ENCODE peak calls at places on chromosomes 16 and 17, in seven cellular contexts. One of them, this sample, is unnamed.

GRCh38 chr17:68431661-68432071 is 25.6 kb downstream of the WIPI1 start:
- DNase-seq in left colon: no peak
- DNase-seq in stimulated activated naive CD4-positive, alpha-beta T cell treated with Interleukin-2 at 50 U/mL for 16 hours: peak; percentile 34
- DNase-seq in fibroblast of villous mesenchyme: peak; percentile 35
- DNase-seq in left kidney: peak; percentile 82
- DNase-seq in CD4-positive, alpha-beta T cell: peak; percentile 64
- DNase-seq in stimulated activated CD8-positive, alpha-beta memory T cell treated with anti-CD3 and anti-CD28 coated beads, Interleukin-12 subunit alpha, Interleukin-12 subunit beta, amount 100 ng/mL, for 1 hour: no peak
- DNase-seq in this sample: peak; percentile 51

GRCh38 chr17:4721203-4722135 is 9.8 kb upstream of the MED11 start:
- DNase-seq in CD4-positive, alpha-beta T cell: no peak
- DNase-seq in left kidney: no peak
- DNase-seq in fibroblast of villous mesenchyme: peak; percentile 22
- DNase-seq in left colon: peak; percentile 84
- DNase-seq in stimulated activated CD8-positive, alpha-beta memory T cell treated with anti-CD3 and anti-CD28 coated beads, Interleukin-12 subunit alpha, Interleukin-12 subunit beta, amount 100 ng/mL, for 1 hour: no peak
- DNase-seq in stimulated activated naive CD4-positive, alpha-beta T cell treated with Interleukin-2 at 50 U/mL for 16 hours: no peak
- DNase-seq in this sample: no peak

GRCh38 chr17:75758131-75758905 is 6.7 kb downstream of the GALK1 start:
- DNase-seq in stimulated activated naive CD4-positive, alpha-beta T cell treated with Interleukin-2 at 50 U/mL for 16 hours: no peak
- DNase-seq in CD4-positive, alpha-beta T cell: no peak
- DNase-seq in left kidney: no peak
- DNase-seq in fibroblast of villous mesenchyme: no peak
- DNase-seq in stimulated activated CD8-positive, alpha-beta memory T cell treated with anti-CD3 and anti-CD28 coated beads, Interleukin-12 subunit alpha, Interleukin-12 subunit beta, amount 100 ng/mL, for 1 hour: no peak
- DNase-seq in left colon: no peak
- DNase-seq in this sample: no peak

GRCh38 chr17:17186051-17186450 is 20.1 kb downstream of the PLD6 start:
- DNase-seq in fibroblast of villous mesenchyme: no peak
- DNase-seq in stimulated activated CD8-positive, alpha-beta memory T cell treated with anti-CD3 and anti-CD28 coated beads, Interleukin-12 subunit alpha, Interleukin-12 subunit beta, amount 100 ng/mL, for 1 hour: no peak
- DNase-seq in CD4-positive, alpha-beta T cell: no peak
- DNase-seq in stimulated activated naive CD4-positive, alpha-beta T cell treated with Interleukin-2 at 50 U/mL for 16 hours: peak; percentile 63
- DNase-seq in left kidney: peak; percentile 38
- DNase-seq in left colon: no peak
- DNase-seq in this sample: no peak

GRCh38 chr17:70875729-70876344 is 706.5 kb downstream of the KCNJ2 start:
- DNase-seq in stimulated activated naive CD4-positive, alpha-beta T cell treated with Interleukin-2 at 50 U/mL for 16 hours: no peak
- DNase-seq in left colon: no peak
- DNase-seq in fibroblast of villous mesenchyme: no peak
- DNase-seq in CD4-positive, alpha-beta T cell: no peak
- DNase-seq in left kidney: no peak
- DNase-seq in stimulated activated CD8-positive, alpha-beta memory T cell treated with anti-CD3 and anti-CD28 coated beads, Interleukin-12 subunit alpha, Interleukin-12 subunit beta, amount 100 ng/mL, for 1 hour: no peak
- DNase-seq in this sample: no peak

GRCh38 chr16:75380870-75381269 is 52.4 kb downstream of the CFDP1 start:
- DNase-seq in fibroblast of villous mesenchyme: peak; percentile 52
- DNase-seq in left colon: no peak
- DNase-seq in stimulated activated CD8-positive, alpha-beta memory T cell treated with anti-CD3 and anti-CD28 coated beads, Interleukin-12 subunit alpha, Interleukin-12 subunit beta, amount 100 ng/mL, for 1 hour: no peak
- DNase-seq in left kidney: no peak
- DNase-seq in stimulated activated naive CD4-positive, alpha-beta T cell treated with Interleukin-2 at 50 U/mL for 16 hours: no peak
- DNase-seq in CD4-positive, alpha-beta T cell: no peak
- DNase-seq in this sample: no peak

GRCh38 chr17:13835151-13835550 is 233.4 kb upstream of the HS3ST3A1 start:
- DNase-seq in stimulated activated CD8-positive, alpha-beta memory T cell treated with anti-CD3 and anti-CD28 coated beads, Interleukin-12 subunit alpha, Interleukin-12 subunit beta, amount 100 ng/mL, for 1 hour: no peak
- DNase-seq in left kidney: no peak
- DNase-seq in fibroblast of villous mesenchyme: no peak
- DNase-seq in left colon: no peak
- DNase-seq in stimulated activated naive CD4-positive, alpha-beta T cell treated with Interleukin-2 at 50 U/mL for 16 hours: no peak
- DNase-seq in CD4-positive, alpha-beta T cell: no peak
- DNase-seq in this sample: no peak

GRCh38 chr16:495127-495748 is 32.3 kb upstream of the CAPN15 start:
- DNase-seq in CD4-positive, alpha-beta T cell: peak; percentile 3
- DNase-seq in left colon: no peak
- DNase-seq in fibroblast of villous mesenchyme: peak; percentile 58
- DNase-seq in stimulated activated naive CD4-positive, alpha-beta T cell treated with Interleukin-2 at 50 U/mL for 16 hours: peak; percentile 3
- DNase-seq in left kidney: peak; percentile 61
- DNase-seq in stimulated activated CD8-positive, alpha-beta memory T cell treated with anti-CD3 and anti-CD28 coated beads, Interleukin-12 subunit alpha, Interleukin-12 subunit beta, amount 100 ng/mL, for 1 hour: no peak
- DNase-seq in this sample: peak; percentile 7

GRCh38 chr16:88810166-88810867 is 1.4 kb downstream of the APRT start:
- DNase-seq in stimulated activated CD8-positive, alpha-beta memory T cell treated with anti-CD3 and anti-CD28 coated beads, Interleukin-12 subunit alpha, Interleukin-12 subunit beta, amount 100 ng/mL, for 1 hour: no peak
- DNase-seq in left kidney: no peak
- DNase-seq in CD4-positive, alpha-beta T cell: no peak
- DNase-seq in stimulated activated naive CD4-positive, alpha-beta T cell treated with Interleukin-2 at 50 U/mL for 16 hours: no peak
- DNase-seq in left colon: no peak
- DNase-seq in fibroblast of villous mesenchyme: no peak
- DNase-seq in this sample: no peak

GRCh38 chr17:74430706-74431567 is 951 bp upstream of the GPRC5C start:
- DNase-seq in stimulated activated naive CD4-positive, alpha-beta T cell treated with Interleukin-2 at 50 U/mL for 16 hours: no peak
- DNase-seq in CD4-positive, alpha-beta T cell: no peak
- DNase-seq in left kidney: peak; percentile 98
- DNase-seq in fibroblast of villous mesenchyme: peak; percentile 80
- DNase-seq in stimulated activated CD8-positive, alpha-beta memory T cell treated with anti-CD3 and anti-CD28 coated beads, Interleukin-12 subunit alpha, Interleukin-12 subunit beta, amount 100 ng/mL, for 1 hour: no peak
- DNase-seq in left colon: peak; percentile 86
- DNase-seq in this sample: no peak

GRCh38 chr16:48099455-48099854 is 56.3 kb downstream of the ABCC12 start:
- DNase-seq in stimulated activated CD8-positive, alpha-beta memory T cell treated with anti-CD3 and anti-CD28 coated beads, Interleukin-12 subunit alpha, Interleukin-12 subunit beta, amount 100 ng/mL, for 1 hour: no peak
- DNase-seq in left colon: no peak
- DNase-seq in stimulated activated naive CD4-positive, alpha-beta T cell treated with Interleukin-2 at 50 U/mL for 16 hours: no peak
- DNase-seq in fibroblast of villous mesenchyme: peak; percentile 14
- DNase-seq in left kidney: no peak
- DNase-seq in CD4-positive, alpha-beta T cell: no peak
- DNase-seq in this sample: no peak

GRCh38 chr17:12789075-12789975 is at the start of gene ARHGAP44:
- DNase-seq in fibroblast of villous mesenchyme: peak; percentile 59
- DNase-seq in stimulated activated CD8-positive, alpha-beta memory T cell treated with anti-CD3 and anti-CD28 coated beads, Interleukin-12 subunit alpha, Interleukin-12 subunit beta, amount 100 ng/mL, for 1 hour: no peak
- DNase-seq in left kidney: peak; percentile 93
- DNase-seq in left colon: peak; percentile 70
- DNase-seq in stimulated activated naive CD4-positive, alpha-beta T cell treated with Interleukin-2 at 50 U/mL for 16 hours: no peak
- DNase-seq in CD4-positive, alpha-beta T cell: no peak
- DNase-seq in this sample: no peak

GRCh38 chr16:59971264-59971663 is 1237.1 kb upstream of the GOT2 start:
- DNase-seq in stimulated activated CD8-positive, alpha-beta memory T cell treated with anti-CD3 and anti-CD28 coated beads, Interleukin-12 subunit alpha, Interleukin-12 subunit beta, amount 100 ng/mL, for 1 hour: no peak
- DNase-seq in fibroblast of villous mesenchyme: no peak
- DNase-seq in left colon: no peak
- DNase-seq in left kidney: no peak
- DNase-seq in CD4-positive, alpha-beta T cell: no peak
- DNase-seq in stimulated activated naive CD4-positive, alpha-beta T cell treated with Interleukin-2 at 50 U/mL for 16 hours: no peak
- DNase-seq in this sample: no peak

GRCh38 chr17:40075216-40076100 is 12.7 kb downstream of the THRA start:
- DNase-seq in fibroblast of villous mesenchyme: peak; percentile 73
- DNase-seq in left kidney: peak; percentile 84
- DNase-seq in stimulated activated CD8-positive, alpha-beta memory T cell treated with anti-CD3 and anti-CD28 coated beads, Interleukin-12 subunit alpha, Interleukin-12 subunit beta, amount 100 ng/mL, for 1 hour: peak; percentile 50
- DNase-seq in CD4-positive, alpha-beta T cell: peak; percentile 66
- DNase-seq in stimulated activated naive CD4-positive, alpha-beta T cell treated with Interleukin-2 at 50 U/mL for 16 hours: peak; percentile 52
- DNase-seq in left colon: peak; percentile 94
- DNase-seq in this sample: peak; percentile 64

GRCh38 chr17:74158761-74159160 is 44.7 kb upstream of the RPL38 start:
- DNase-seq in stimulated activated naive CD4-positive, alpha-beta T cell treated with Interleukin-2 at 50 U/mL for 16 hours: no peak
- DNase-seq in CD4-positive, alpha-beta T cell: no peak
- DNase-seq in left kidney: no peak
- DNase-seq in left colon: no peak
- DNase-seq in stimulated activated CD8-positive, alpha-beta memory T cell treated with anti-CD3 and anti-CD28 coated beads, Interleukin-12 subunit alpha, Interleukin-12 subunit beta, amount 100 ng/mL, for 1 hour: no peak
- DNase-seq in fibroblast of villous mesenchyme: no peak
- DNase-seq in this sample: no peak

GRCh38 chr17:58402679-58403078 is 14.7 kb downstream of the RNF43 start:
- DNase-seq in stimulated activated naive CD4-positive, alpha-beta T cell treated with Interleukin-2 at 50 U/mL for 16 hours: no peak
- DNase-seq in fibroblast of villous mesenchyme: no peak
- DNase-seq in stimulated activated CD8-positive, alpha-beta memory T cell treated with anti-CD3 and anti-CD28 coated beads, Interleukin-12 subunit alpha, Interleukin-12 subunit beta, amount 100 ng/mL, for 1 hour: no peak
- DNase-seq in left colon: no peak
- DNase-seq in CD4-positive, alpha-beta T cell: no peak
- DNase-seq in left kidney: no peak
- DNase-seq in this sample: no peak

GRCh38 chr16:11610580-11610979 is 23.9 kb upstream of the LITAF start:
- DNase-seq in stimulated activated naive CD4-positive, alpha-beta T cell treated with Interleukin-2 at 50 U/mL for 16 hours: no peak
- DNase-seq in left colon: no peak
- DNase-seq in stimulated activated CD8-positive, alpha-beta memory T cell treated with anti-CD3 and anti-CD28 coated beads, Interleukin-12 subunit alpha, Interleukin-12 subunit beta, amount 100 ng/mL, for 1 hour: no peak
- DNase-seq in CD4-positive, alpha-beta T cell: no peak
- DNase-seq in left kidney: no peak
- DNase-seq in fibroblast of villous mesenchyme: no peak
- DNase-seq in this sample: no peak

GRCh38 chr16:87922250-87922871 is 14.0 kb downstream of the CA5A start:
- DNase-seq in left kidney: no peak
- DNase-seq in fibroblast of villous mesenchyme: no peak
- DNase-seq in left colon: no peak
- DNase-seq in stimulated activated naive CD4-positive, alpha-beta T cell treated with Interleukin-2 at 50 U/mL for 16 hours: no peak
- DNase-seq in CD4-positive, alpha-beta T cell: no peak
- DNase-seq in stimulated activated CD8-positive, alpha-beta memory T cell treated with anti-CD3 and anti-CD28 coated beads, Interleukin-12 subunit alpha, Interleukin-12 subunit beta, amount 100 ng/mL, for 1 hour: no peak
- DNase-seq in this sample: no peak

GRCh38 chr17:77097772-77098171 is 43.0 kb upstream of the SEC14L1 start:
- DNase-seq in stimulated activated CD8-positive, alpha-beta memory T cell treated with anti-CD3 and anti-CD28 coated beads, Interleukin-12 subunit alpha, Interleukin-12 subunit beta, amount 100 ng/mL, for 1 hour: no peak
- DNase-seq in stimulated activated naive CD4-positive, alpha-beta T cell treated with Interleukin-2 at 50 U/mL for 16 hours: no peak
- DNase-seq in CD4-positive, alpha-beta T cell: no peak
- DNase-seq in fibroblast of villous mesenchyme: no peak
- DNase-seq in left kidney: no peak
- DNase-seq in left colon: no peak
- DNase-seq in this sample: no peak

GRCh38 chr16:25625620-25626019 is 66.1 kb upstream of the HS3ST4 start:
- DNase-seq in left colon: no peak
- DNase-seq in left kidney: peak; percentile 17
- DNase-seq in stimulated activated naive CD4-positive, alpha-beta T cell treated with Interleukin-2 at 50 U/mL for 16 hours: no peak
- DNase-seq in CD4-positive, alpha-beta T cell: no peak
- DNase-seq in stimulated activated CD8-positive, alpha-beta memory T cell treated with anti-CD3 and anti-CD28 coated beads, Interleukin-12 subunit alpha, Interleukin-12 subunit beta, amount 100 ng/mL, for 1 hour: no peak
- DNase-seq in fibroblast of villous mesenchyme: no peak
- DNase-seq in this sample: no peak

GRCh38 chr16:870856-871561 is 70.5 kb upstream of the GNG13 start:
- DNase-seq in CD4-positive, alpha-beta T cell: no peak
- DNase-seq in left kidney: no peak
- DNase-seq in left colon: no peak
- DNase-seq in stimulated activated CD8-positive, alpha-beta memory T cell treated with anti-CD3 and anti-CD28 coated beads, Interleukin-12 subunit alpha, Interleukin-12 subunit beta, amount 100 ng/mL, for 1 hour: no peak
- DNase-seq in fibroblast of villous mesenchyme: no peak
- DNase-seq in stimulated activated naive CD4-positive, alpha-beta T cell treated with Interleukin-2 at 50 U/mL for 16 hours: no peak
- DNase-seq in this sample: no peak

GRCh38 chr16:75265911-75266701 is 14.7 kb upstream of the BCAR1 start:
- DNase-seq in CD4-positive, alpha-beta T cell: no peak
- DNase-seq in stimulated activated naive CD4-positive, alpha-beta T cell treated with Interleukin-2 at 50 U/mL for 16 hours: no peak
- DNase-seq in stimulated activated CD8-positive, alpha-beta memory T cell treated with anti-CD3 and anti-CD28 coated beads, Interleukin-12 subunit alpha, Interleukin-12 subunit beta, amount 100 ng/mL, for 1 hour: no peak
- DNase-seq in fibroblast of villous mesenchyme: peak; percentile 74
- DNase-seq in left colon: no peak
- DNase-seq in left kidney: peak; percentile 93
- DNase-seq in this sample: peak; percentile 17

GRCh38 chr17:3911271-3912053 is 4.8 kb downstream of the P2RX1 start:
- DNase-seq in fibroblast of villous mesenchyme: no peak
- DNase-seq in left kidney: peak; percentile 65
- DNase-seq in stimulated activated naive CD4-positive, alpha-beta T cell treated with Interleukin-2 at 50 U/mL for 16 hours: peak; percentile 50
- DNase-seq in CD4-positive, alpha-beta T cell: peak; percentile 64
- DNase-seq in stimulated activated CD8-positive, alpha-beta memory T cell treated with anti-CD3 and anti-CD28 coated beads, Interleukin-12 subunit alpha, Interleukin-12 subunit beta, amount 100 ng/mL, for 1 hour: peak; percentile 23
- DNase-seq in left colon: no peak
- DNase-seq in this sample: peak; percentile 83

GRCh38 chr17:14813649-14814048 is 451.5 kb downstream of the PMP22 start:
- DNase-seq in left colon: no peak
- DNase-seq in stimulated activated CD8-positive, alpha-beta memory T cell treated with anti-CD3 and anti-CD28 coated beads, Interleukin-12 subunit alpha, Interleukin-12 subunit beta, amount 100 ng/mL, for 1 hour: no peak
- DNase-seq in fibroblast of villous mesenchyme: no peak
- DNase-seq in stimulated activated naive CD4-positive, alpha-beta T cell treated with Interleukin-2 at 50 U/mL for 16 hours: no peak
- DNase-seq in left kidney: peak; percentile 34
- DNase-seq in CD4-positive, alpha-beta T cell: no peak
- DNase-seq in this sample: peak; percentile 13

GRCh38 chr17:57553525-57553924 is 191.6 kb downstream of the CCDC182 start:
- DNase-seq in stimulated activated CD8-positive, alpha-beta memory T cell treated with anti-CD3 and anti-CD28 coated beads, Interleukin-12 subunit alpha, Interleukin-12 subunit beta, amount 100 ng/mL, for 1 hour: no peak
- DNase-seq in left kidney: no peak
- DNase-seq in fibroblast of villous mesenchyme: peak; percentile 91
- DNase-seq in stimulated activated naive CD4-positive, alpha-beta T cell treated with Interleukin-2 at 50 U/mL for 16 hours: no peak
- DNase-seq in left colon: no peak
- DNase-seq in CD4-positive, alpha-beta T cell: no peak
- DNase-seq in this sample: no peak

GRCh38 chr17:3554440-3554839 is 3.2 kb downstream of the TRPV3 start:
- DNase-seq in CD4-positive, alpha-beta T cell: no peak
- DNase-seq in stimulated activated naive CD4-positive, alpha-beta T cell treated with Interleukin-2 at 50 U/mL for 16 hours: no peak
- DNase-seq in left kidney: no peak
- DNase-seq in fibroblast of villous mesenchyme: no peak
- DNase-seq in stimulated activated CD8-positive, alpha-beta memory T cell treated with anti-CD3 and anti-CD28 coated beads, Interleukin-12 subunit alpha, Interleukin-12 subunit beta, amount 100 ng/mL, for 1 hour: no peak
- DNase-seq in left colon: no peak
- DNase-seq in this sample: no peak

GRCh38 chr16:85334718-85335583 is 222.7 kb upstream of the CIBAR2 start:
- DNase-seq in stimulated activated CD8-positive, alpha-beta memory T cell treated with anti-CD3 and anti-CD28 coated beads, Interleukin-12 subunit alpha, Interleukin-12 subunit beta, amount 100 ng/mL, for 1 hour: no peak
- DNase-seq in stimulated activated naive CD4-positive, alpha-beta T cell treated with Interleukin-2 at 50 U/mL for 16 hours: no peak
- DNase-seq in left kidney: peak; percentile 90
- DNase-seq in CD4-positive, alpha-beta T cell: peak; percentile 32
- DNase-seq in left colon: peak; percentile 95
- DNase-seq in fibroblast of villous mesenchyme: peak; percentile 44
- DNase-seq in this sample: peak; percentile 19